ENCODE peak calls at places on chromosomes 2 and 18, in nine cellular contexts. E is spleen; O is EL; R is HepG2; G is ELR; U is activated T-cell treated with anti-CD3 and anti-CD28 coated beads for 4 hours; J is cardiac muscle cell; S is renal cortical epithelial cell; B is activated naive CD4-positive, alpha-beta T cell treated with anti-CD3 and anti-CD28 coated beads, Interleukin-2, amount 10 ng/mL, durations not matched to agents 7 days and 5 days. D is an unnamed sample.

GRCh38 chr2:21396252-21396651 is 272.5 kb downstream of the TDRD15 start:
- DNase-seq in E (no peak), O (no peak), R (no peak), G (no peak), U (no peak), J (no peak), S (peak), B (no peak), D (no peak)

GRCh38 chr2:170039401-170040172 is 138.4 kb upstream of the MYO3B start:
- DNase-seq in E (no peak), O (no peak), R (no peak), G (no peak), U (no peak), J (no peak), S (no peak), B (no peak), D (no peak)

GRCh38 chr2:215981135-215981534 is 32.2 kb downstream of the MREG start:
- DNase-seq in E (no peak), O (no peak), R (peak), G (no peak), U (no peak), J (no peak), S (no peak), B (no peak), D (no peak)

GRCh38 chr2:231781798-231782726 is 980 bp upstream of the PDE6D start:
- DNase-seq in E (no peak), O (peak), R (no peak), G (peak), U (peak), J (peak), S (peak), B (peak), D (no peak)

GRCh38 chr2:233566141-233566956 is at the start of gene USP40:
- DNase-seq in E (peak), O (peak), R (peak), G (peak), U (peak), J (peak), S (peak), B (peak), D (peak)

GRCh38 chr18:13217466-13217961 is 1.0 kb upstream of the LDLRAD4 start:
- DNase-seq in E (peak), O (peak), R (no peak), G (peak), U (peak), J (peak), S (no peak), B (peak), D (no peak)

GRCh38 chr2:97360202-97360601 is 229.5 kb downstream of the ANKRD36B start:
- DNase-seq in E (no peak), O (no peak), R (no peak), G (no peak), U (no peak), J (no peak), S (no peak), B (no peak), D (no peak)

GRCh38 chr2:84197901-84198300 is 261.2 kb downstream of the SUCLG1 start:
- DNase-seq in E (no peak), O (no peak), R (no peak), G (no peak), U (no peak), J (no peak), S (no peak), B (no peak), D (no peak)

GRCh38 chr2:121993682-121994081 is 238.2 kb downstream of the TSN start:
- DNase-seq in E (no peak), O (no peak), R (no peak), G (no peak), U (no peak), J (no peak), S (no peak), B (no peak), D (no peak)

GRCh38 chr2:54149623-54150501 is 34.4 kb downstream of the ACYP2 start:
- DNase-seq in E (no peak), O (no peak), R (no peak), G (no peak), U (no peak), J (peak), S (no peak), B (no peak), D (no peak)

GRCh38 chr18:13026583-13027270 is 35.6 kb downstream of the CEP192 start:
- DNase-seq in E (no peak), O (peak), R (no peak), G (peak), U (no peak), J (no peak), S (no peak), B (no peak), D (no peak)

GRCh38 chr2:126857502-126857901 is 41.2 kb upstream of the TEX51 start:
- DNase-seq in E (no peak), O (no peak), R (no peak), G (no peak), U (no peak), J (no peak), S (no peak), B (no peak), D (no peak)

GRCh38 chr2:165203689-165204559 is at the start of gene SCN3A:
- DNase-seq in E (no peak), O (peak), R (peak), G (peak), U (no peak), J (peak), S (peak), B (no peak), D (no peak)

GRCh38 chr2:105397025-105397722 is 1.7 kb downstream of the FHL2 start:
- DNase-seq in E (no peak), O (peak), R (no peak), G (peak), U (no peak), J (peak), S (no peak), B (no peak), D (no peak)

GRCh38 chr18:22432672-22433137 is 15.0 kb upstream of the CTAGE1 start:
- DNase-seq in E (no peak), O (peak), R (no peak), G (peak), U (no peak), J (peak), S (peak), B (no peak), D (no peak)

GRCh38 chr2:237092920-237093781 is 7.5 kb downstream of the COPS8 start:
- DNase-seq in E (no peak), O (peak), R (no peak), G (peak), U (no peak), J (peak), S (peak), B (no peak), D (no peak)

GRCh38 chr18:38980420-38980819 is 1414.8 kb upstream of the CELF4 start:
- DNase-seq in E (no peak), O (no peak), R (no peak), G (no peak), U (no peak), J (no peak), S (no peak), B (no peak), D (no peak)

GRCh38 chr2:135875491-135876065 is 665 bp downstream of the MCM6 start:
- DNase-seq in E (peak), O (peak), R (no peak), G (peak), U (peak), J (peak), S (peak), B (peak), D (no peak)

GRCh38 chr2:114122861-114123391 is 233.0 kb downstream of the ACTR3 start:
- DNase-seq in E (no peak), O (no peak), R (no peak), G (no peak), U (no peak), J (no peak), S (no peak), B (no peak), D (no peak)

GRCh38 chr2:175414872-175415487 is 233.5 kb upstream of the ATP5MC3 start:
- DNase-seq in E (no peak), O (peak), R (peak), G (peak), U (no peak), J (peak), S (peak), B (peak), D (no peak)

GRCh38 chr2:75065402-75066008 is 107.1 kb downstream of the POLE4 start:
- DNase-seq in E (no peak), O (peak), R (no peak), G (peak), U (no peak), J (peak), S (no peak), B (no peak), D (no peak)

GRCh38 chr18:78913830-78914585 is 65.6 kb upstream of the SALL3 start:
- DNase-seq in E (peak), O (no peak), R (no peak), G (no peak), U (no peak), J (no peak), S (no peak), B (no peak), D (peak)

GRCh38 chr2:226118471-226119429 is 680.9 kb downstream of the IRS1 start:
- DNase-seq in E (no peak), O (peak), R (peak), G (peak), U (no peak), J (peak), S (peak), B (no peak), D (no peak)

GRCh38 chr2:33213244-33213643 is 263.2 kb upstream of the RASGRP3 start:
- DNase-seq in E (no peak), O (no peak), R (no peak), G (no peak), U (no peak), J (no peak), S (no peak), B (no peak), D (no peak)

GRCh38 chr2:226772389-226773179 is 27.0 kb downstream of the IRS1 start:
- DNase-seq in E (no peak), O (no peak), R (peak), G (no peak), U (no peak), J (peak), S (no peak), B (no peak), D (no peak)

GRCh38 chr2:30371772-30372373 is 75.2 kb upstream of the LCLAT1 start:
- DNase-seq in E (no peak), O (peak), R (no peak), G (no peak), U (no peak), J (no peak), S (peak), B (no peak), D (no peak)

GRCh38 chr2:134226561-134226960 is 27.3 kb upstream of the MGAT5 start:
- DNase-seq in E (no peak), O (no peak), R (no peak), G (no peak), U (no peak), J (no peak), S (no peak), B (no peak), D (no peak)

GRCh38 chr18:32661486-32662299 is 111.1 kb downstream of the KLHL14 start:
- DNase-seq in E (no peak), O (no peak), R (no peak), G (no peak), U (no peak), J (no peak), S (peak), B (no peak), D (no peak)

GRCh38 chr2:219457784-219458369 is 23.2 kb downstream of the SPEG start:
- DNase-seq in E (no peak), O (no peak), R (no peak), G (peak), U (no peak), J (no peak), S (peak), B (no peak), D (peak)

GRCh38 chr2:169050476-169051240 is 18.7 kb upstream of the DHRS9 start:
- DNase-seq in E (no peak), O (peak), R (no peak), G (peak), U (no peak), J (no peak), S (no peak), B (no peak), D (no peak)

GRCh38 chr2:138716183-138716582 is 64.0 kb downstream of the NXPH2 start:
- DNase-seq in E (no peak), O (no peak), R (no peak), G (peak), U (no peak), J (no peak), S (no peak), B (no peak), D (no peak)

GRCh38 chr2:222939208-222939846 is 78.5 kb downstream of the ACSL3 start:
- DNase-seq in E (no peak), O (peak), R (peak), G (peak), U (peak), J (peak), S (peak), B (peak), D (no peak)

GRCh38 chr2:232368311-232368731 is 10.2 kb upstream of the ALPP start:
- DNase-seq in E (no peak), O (peak), R (no peak), G (peak), U (no peak), J (no peak), S (no peak), B (no peak), D (peak)

GRCh38 chr2:105741216-105741615 is 3.5 kb upstream of the NCK2 start:
- DNase-seq in E (no peak), O (no peak), R (no peak), G (no peak), U (no peak), J (no peak), S (no peak), B (no peak), D (no peak)

GRCh38 chr2:21715865-21716264 is 592.1 kb downstream of the TDRD15 start:
- DNase-seq in E (no peak), O (no peak), R (no peak), G (no peak), U (no peak), J (no peak), S (no peak), B (no peak), D (no peak)

GRCh38 chr2:88212251-88212790 is 42.2 kb downstream of the THNSL2 start:
- DNase-seq in E (no peak), O (no peak), R (peak), G (peak), U (no peak), J (peak), S (peak), B (no peak), D (no peak)

GRCh38 chr2:216366777-216367465 is 5.4 kb downstream of the MARCHF4 start:
- DNase-seq in E (no peak), O (no peak), R (no peak), G (no peak), U (no peak), J (peak), S (no peak), B (no peak), D (no peak)

GRCh38 chr2:67600946-67601345 is 203.8 kb downstream of the ETAA1 start:
- DNase-seq in E (no peak), O (peak), R (no peak), G (peak), U (no peak), J (peak), S (peak), B (no peak), D (no peak)

D was measured in chondrocyte.